ENCODE peak calls at places on chromosomes 3 and 15, in four cellular contexts. P is GM12878, E is H1, H is K562. W is an unnamed sample.
A peak's percentile ranks its signal among the peaks of the same experiment; 100 is the strongest.

GRCh38 chr15:94607176-94607654 is 375.9 kb downstream of the MCTP2 start:
- DNase-seq in H (no peak), E (no peak), P (no peak), W (no peak)

GRCh38 chr3:16419640-16420039 is 93.9 kb downstream of the RFTN1 start:
- DNase-seq in P (no peak), H (no peak), E (no peak), W (no peak)

GRCh38 chr15:83190450-83190849 is 17.2 kb downstream of the HDGFL3 start:
- DNase-seq in P (no peak), H (no peak), E (no peak), W (no peak)

GRCh38 chr3:99504258-99504657 is 134.1 kb upstream of the COL8A1 start:
- DNase-seq in E (no peak), P (no peak), H (no peak), W (peak; percentile 69)

GRCh38 chr3:57227930-57228733 is 603 bp downstream of the APPL1 start:
- DNase-seq in P (no peak), E (no peak), H (peak; percentile 10), W (no peak)

GRCh38 chr3:11721114-11721440 is 77.4 kb upstream of the VGLL4 start:
- DNase-seq in H (no peak), E (no peak), P (no peak), W (no peak)

GRCh38 chr3:50264389-50264963 is 4.5 kb upstream of the SEMA3B start:
- DNase-seq in E (peak; percentile 94), H (peak; percentile 47), P (no peak), W (peak; percentile 98)

GRCh38 chr15:85615930-85616329 is 178.8 kb downstream of the KLHL25 start:
- DNase-seq in E (no peak), P (no peak), H (no peak), W (peak; percentile 43)

GRCh38 chr3:124772081-124772831 is 42.0 kb downstream of the UMPS start:
- DNase-seq in H (peak; percentile 55), P (no peak), E (no peak), W (no peak)

GRCh38 chr15:42289166-42289565 is 15.9 kb upstream of the TMEM87A start:
- DNase-seq in E (no peak), P (no peak), H (no peak), W (no peak)

GRCh38 chr15:89656116-89656815 is 999 bp upstream of the KIF7 start:
- DNase-seq in E (no peak), H (peak; percentile 6), P (no peak), W (no peak)

GRCh38 chr3:126523745-126524428 is at the start of gene CHST13:
- DNase-seq in H (peak; percentile 48), P (no peak), E (no peak), W (peak; percentile 87)

GRCh38 chr3:9088431-9089353 is 125.4 kb upstream of the RAD18 start:
- DNase-seq in H (no peak), P (no peak), E (no peak), W (no peak)

GRCh38 chr3:10245313-10245712 is 2.9 kb upstream of the TATDN2 start:
- DNase-seq in H (no peak), E (no peak), P (no peak), W (no peak)

GRCh38 chr15:80587816-80588456 is 107.2 kb upstream of the ABHD17C start:
- DNase-seq in P (no peak), E (no peak), H (no peak), W (no peak)

DNA sequence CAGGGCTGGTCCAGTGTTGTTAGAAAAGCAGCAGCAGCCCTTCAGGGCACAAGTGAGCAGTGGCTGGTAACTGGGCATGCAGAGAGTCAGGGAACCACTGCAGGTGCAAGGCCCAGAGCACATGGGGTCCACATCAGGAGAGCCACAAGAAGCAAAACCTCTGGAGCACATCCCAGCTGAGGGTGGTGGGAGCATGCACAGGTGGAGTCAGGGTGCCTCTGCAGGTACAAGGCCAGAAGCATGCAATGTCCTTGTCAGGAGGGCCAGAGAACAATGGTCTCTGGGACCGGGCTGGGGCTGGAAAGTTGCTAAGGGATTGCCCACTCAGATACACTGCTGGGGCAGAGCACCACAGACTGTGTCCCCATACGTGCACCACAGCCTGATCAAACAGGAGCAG is 226.1 kb upstream of the UBE2E2 start:
- DNase-seq in P (no peak), H (no peak), E (no peak), W (no peak)
- TF ChIP-seq ATF2 in P (no peak), H (no peak), E (no peak), W (no peak)

GRCh38 chr15:22960587-22960986 is 19.6 kb downstream of the CYFIP1 start:
- DNase-seq in P (no peak), H (no peak), E (no peak), W (no peak)

GRCh38 chr15:22961661-22962221 is 18.4 kb downstream of the CYFIP1 start:
- DNase-seq in P (no peak), E (no peak), H (no peak), W (no peak)

GRCh38 chr15:22960126-22960525 is 20.0 kb downstream of the CYFIP1 start:
- DNase-seq in E (no peak), H (no peak), P (no peak), W (no peak)

GRCh38 chr15:22963546-22964125 is 16.5 kb downstream of the CYFIP1 start:
- DNase-seq in P (no peak), H (no peak), E (no peak), W (no peak)

GRCh38 chr15:22962611-22963010 is 17.6 kb downstream of the CYFIP1 start:
- DNase-seq in H (no peak), E (no peak), P (no peak), W (no peak)
- TF ChIP-seq RFX5 in H (no peak), E (no peak), P (no peak), W (no peak)

DNA sequence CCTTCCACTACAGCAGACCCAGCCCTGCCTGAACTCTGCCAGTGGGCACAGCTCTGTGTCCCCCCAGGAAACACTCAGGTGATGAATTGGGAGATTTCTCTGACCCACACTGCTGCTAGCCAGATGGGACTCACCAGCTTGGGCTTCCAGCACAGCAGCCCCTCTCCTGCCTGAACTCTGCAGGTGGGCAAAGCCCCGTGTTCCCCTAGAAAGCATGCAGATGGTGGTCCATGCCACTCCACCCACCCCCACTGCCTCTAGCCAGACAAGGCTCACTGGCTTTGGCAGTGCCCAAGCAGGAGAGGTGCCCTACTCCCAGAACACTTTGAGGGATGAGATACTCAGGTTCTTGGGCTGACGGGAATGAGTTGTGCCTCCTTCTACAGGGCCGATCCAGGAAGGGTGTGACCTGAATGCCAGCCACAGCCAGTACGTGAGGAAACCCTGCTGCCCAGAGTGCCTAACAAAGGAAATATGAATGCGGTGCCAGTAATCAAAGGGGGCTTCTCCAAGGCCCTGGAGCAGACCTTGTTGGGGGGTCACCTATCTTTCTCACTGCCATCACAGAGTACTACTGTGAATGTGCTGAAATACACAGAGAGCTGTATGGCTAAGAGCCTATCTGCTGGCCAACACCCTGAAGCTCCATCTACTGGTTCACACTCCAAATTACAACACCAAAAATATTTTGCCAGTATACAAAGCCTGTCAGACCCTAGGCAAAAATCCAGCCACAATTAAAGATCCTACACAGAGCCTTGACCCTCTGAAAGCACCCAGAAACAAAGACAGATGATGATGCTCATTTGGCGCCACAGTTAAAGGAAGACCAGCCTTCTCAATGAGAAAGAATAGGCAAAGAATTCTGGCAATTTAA is 61.9 kb downstream of the BTLA start:
- DNase-seq in E (no peak), P (no peak), H (no peak), W (peak; percentile 9)
- TF ChIP-seq ATF2 in E (no peak), P (no peak), H (no peak), W (no peak)

GRCh38 chr3:152192050-152192449 is 76.7 kb upstream of the MBNL1 start:
- DNase-seq in P (no peak), E (no peak), H (no peak), W (no peak)
- TF ChIP-seq RFX5 in P (no peak), E (no peak), H (no peak), W (no peak)

DNA sequence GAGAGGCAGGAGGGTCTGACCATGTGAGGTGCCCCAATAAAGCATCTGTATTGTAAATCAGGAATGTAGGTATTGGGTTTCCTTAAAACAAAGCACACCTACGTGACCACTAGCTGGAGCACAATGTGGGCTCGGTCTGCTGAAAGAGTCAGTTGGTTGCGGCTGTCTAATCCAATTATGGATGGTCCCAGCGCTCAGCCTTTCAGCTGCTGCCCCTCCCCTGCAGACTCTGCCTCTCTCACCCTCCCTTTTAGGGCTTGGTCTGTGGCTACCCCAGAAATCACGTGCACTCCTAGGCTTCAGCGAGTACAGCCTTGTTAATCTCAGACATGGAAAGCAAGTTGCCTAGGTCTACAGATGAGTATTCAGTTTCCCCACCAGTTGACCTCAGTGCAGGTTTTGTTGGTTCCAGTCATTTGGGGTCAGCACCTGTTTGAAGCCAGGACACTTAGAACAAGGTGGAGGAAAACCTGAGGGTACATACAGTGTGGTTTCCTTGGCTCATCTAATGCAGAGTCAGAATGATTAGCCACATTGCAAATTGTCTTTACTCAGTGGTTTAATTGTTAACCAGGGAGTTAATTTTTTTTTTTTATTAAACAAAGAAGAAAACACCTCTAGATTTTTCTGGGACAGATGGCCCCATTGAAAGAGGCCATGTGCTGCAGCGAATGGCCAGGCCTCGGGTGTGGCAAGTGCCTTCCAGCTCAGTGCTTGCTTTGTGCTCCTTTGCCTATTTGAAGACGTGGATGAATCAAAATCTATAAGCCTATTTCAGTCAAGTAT is 137.7 kb downstream of the IGF1R start:
- DNase-seq in E (no peak), H (no peak), P (peak; percentile 23), W (peak; percentile 36)
- TF ChIP-seq ATF2 in E (no peak), H (no peak), P (no peak), W (peak; percentile 33)

W was measured in HepG2.